ENCODE peak calls at places on chromosomes 12 and 14, in six cellular contexts. One of them, this sample, is unnamed.

GRCh38 chr14:54762296-54762695 is 140.3 kb downstream of the GCH1 start:
- DNase-seq in fibroblast of pulmonary artery: peak
- DNase-seq in naive thymus-derived CD8-positive, alpha-beta T cell: no peak
- DNase-seq in left lung: no peak
- DNase-seq in kidney tubule cell: no peak
- DNase-seq in stimulated activated naive CD4-positive, alpha-beta T cell: no peak
- DNase-seq in this sample: no peak

GRCh38 chr14:104726600-104727451 is 2.8 kb downstream of the ADSS1 start:
- DNase-seq in left lung: no peak
- DNase-seq in fibroblast of pulmonary artery: no peak
- DNase-seq in naive thymus-derived CD8-positive, alpha-beta T cell: no peak
- DNase-seq in stimulated activated naive CD4-positive, alpha-beta T cell: no peak
- DNase-seq in kidney tubule cell: no peak
- DNase-seq in this sample: no peak

GRCh38 chr12:112191840-112192321 is 66.5 kb downstream of the TRAFD1 start:
- DNase-seq in kidney tubule cell: no peak
- DNase-seq in stimulated activated naive CD4-positive, alpha-beta T cell: no peak
- DNase-seq in naive thymus-derived CD8-positive, alpha-beta T cell: no peak
- DNase-seq in fibroblast of pulmonary artery: peak
- DNase-seq in left lung: no peak
- DNase-seq in this sample: no peak

GRCh38 chr14:100533647-100534485 is 53.4 kb downstream of the BEGAIN start:
- DNase-seq in naive thymus-derived CD8-positive, alpha-beta T cell: no peak
- DNase-seq in stimulated activated naive CD4-positive, alpha-beta T cell: no peak
- DNase-seq in kidney tubule cell: no peak
- DNase-seq in left lung: peak
- DNase-seq in fibroblast of pulmonary artery: no peak
- DNase-seq in this sample: peak

GRCh38 chr14:58750321-58751269 is 112.8 kb downstream of the DACT1 start:
- DNase-seq in naive thymus-derived CD8-positive, alpha-beta T cell: no peak
- DNase-seq in stimulated activated naive CD4-positive, alpha-beta T cell: no peak
- DNase-seq in fibroblast of pulmonary artery: no peak
- DNase-seq in left lung: no peak
- DNase-seq in kidney tubule cell: no peak
- DNase-seq in this sample: no peak

GRCh38 chr12:52440821-52441319 is 6.7 kb upstream of the KRT75 start:
- DNase-seq in kidney tubule cell: peak
- DNase-seq in fibroblast of pulmonary artery: peak
- DNase-seq in naive thymus-derived CD8-positive, alpha-beta T cell: no peak
- DNase-seq in left lung: no peak
- DNase-seq in stimulated activated naive CD4-positive, alpha-beta T cell: no peak
- DNase-seq in this sample: no peak

GRCh38 chr14:102086346-102086971 is 385 bp downstream of the HSP90AA1 start:
- DNase-seq in kidney tubule cell: peak
- DNase-seq in left lung: no peak
- DNase-seq in naive thymus-derived CD8-positive, alpha-beta T cell: peak
- DNase-seq in fibroblast of pulmonary artery: peak
- DNase-seq in stimulated activated naive CD4-positive, alpha-beta T cell: peak
- DNase-seq in this sample: peak

GRCh38 chr12:79822475-79822874 is 112.4 kb downstream of the PPP1R12A start:
- DNase-seq in stimulated activated naive CD4-positive, alpha-beta T cell: no peak
- DNase-seq in left lung: no peak
- DNase-seq in kidney tubule cell: no peak
- DNase-seq in naive thymus-derived CD8-positive, alpha-beta T cell: no peak
- DNase-seq in fibroblast of pulmonary artery: no peak
- DNase-seq in this sample: no peak

GRCh38 chr14:53956427-53957201 is at the start of gene BMP4:
- DNase-seq in naive thymus-derived CD8-positive, alpha-beta T cell: no peak
- DNase-seq in kidney tubule cell: peak
- DNase-seq in fibroblast of pulmonary artery: peak
- DNase-seq in stimulated activated naive CD4-positive, alpha-beta T cell: no peak
- DNase-seq in left lung: peak
- DNase-seq in this sample: no peak

GRCh38 chr14:89746135-89746534 is 208.4 kb downstream of the EFCAB11 start:
- DNase-seq in fibroblast of pulmonary artery: no peak
- DNase-seq in naive thymus-derived CD8-positive, alpha-beta T cell: no peak
- DNase-seq in kidney tubule cell: no peak
- DNase-seq in left lung: no peak
- DNase-seq in stimulated activated naive CD4-positive, alpha-beta T cell: no peak
- DNase-seq in this sample: no peak

GRCh38 chr14:21825147-21825743 is 151.6 kb upstream of the OR4E1 start:
- DNase-seq in stimulated activated naive CD4-positive, alpha-beta T cell: no peak
- DNase-seq in kidney tubule cell: peak
- DNase-seq in left lung: no peak
- DNase-seq in fibroblast of pulmonary artery: peak
- DNase-seq in naive thymus-derived CD8-positive, alpha-beta T cell: peak
- DNase-seq in this sample: no peak

GRCh38 chr14:82445810-82446575 is 912.3 kb upstream of the SEL1L start:
- DNase-seq in stimulated activated naive CD4-positive, alpha-beta T cell: no peak
- DNase-seq in kidney tubule cell: no peak
- DNase-seq in left lung: no peak
- DNase-seq in naive thymus-derived CD8-positive, alpha-beta T cell: no peak
- DNase-seq in fibroblast of pulmonary artery: no peak
- DNase-seq in this sample: no peak

GRCh38 chr12:53122961-53123468 is 19.7 kb downstream of the SOAT2 start:
- DNase-seq in naive thymus-derived CD8-positive, alpha-beta T cell: no peak
- DNase-seq in kidney tubule cell: peak
- DNase-seq in stimulated activated naive CD4-positive, alpha-beta T cell: no peak
- DNase-seq in fibroblast of pulmonary artery: peak
- DNase-seq in left lung: peak
- DNase-seq in this sample: no peak

GRCh38 chr14:64773046-64773445 is 68.8 kb downstream of the PLEKHG3 start:
- DNase-seq in stimulated activated naive CD4-positive, alpha-beta T cell: no peak
- DNase-seq in kidney tubule cell: no peak
- DNase-seq in left lung: no peak
- DNase-seq in fibroblast of pulmonary artery: no peak
- DNase-seq in naive thymus-derived CD8-positive, alpha-beta T cell: no peak
- DNase-seq in this sample: no peak

GRCh38 chr12:67193705-67194104 is 75.5 kb upstream of the CAND1 start:
- DNase-seq in kidney tubule cell: peak
- DNase-seq in fibroblast of pulmonary artery: peak
- DNase-seq in naive thymus-derived CD8-positive, alpha-beta T cell: no peak
- DNase-seq in left lung: no peak
- DNase-seq in stimulated activated naive CD4-positive, alpha-beta T cell: no peak
- DNase-seq in this sample: no peak

GRCh38 chr14:75404843-75405242 is 23.0 kb upstream of the JDP2 start:
- DNase-seq in stimulated activated naive CD4-positive, alpha-beta T cell: no peak
- DNase-seq in left lung: no peak
- DNase-seq in kidney tubule cell: no peak
- DNase-seq in naive thymus-derived CD8-positive, alpha-beta T cell: no peak
- DNase-seq in fibroblast of pulmonary artery: no peak
- DNase-seq in this sample: no peak

GRCh38 chr14:76006253-76006652 is 20.7 kb downstream of the IFT43 start:
- DNase-seq in kidney tubule cell: no peak
- DNase-seq in left lung: no peak
- DNase-seq in stimulated activated naive CD4-positive, alpha-beta T cell: no peak
- DNase-seq in naive thymus-derived CD8-positive, alpha-beta T cell: no peak
- DNase-seq in fibroblast of pulmonary artery: no peak
- DNase-seq in this sample: no peak

GRCh38 chr14:49770212-49770817 is 2.4 kb downstream of the KLHDC2 start:
- DNase-seq in naive thymus-derived CD8-positive, alpha-beta T cell: no peak
- DNase-seq in kidney tubule cell: peak
- DNase-seq in left lung: no peak
- DNase-seq in stimulated activated naive CD4-positive, alpha-beta T cell: no peak
- DNase-seq in fibroblast of pulmonary artery: no peak
- DNase-seq in this sample: no peak

GRCh38 chr12:54025507-54026393 is 2.5 kb upstream of the HOXC6 start:
- DNase-seq in naive thymus-derived CD8-positive, alpha-beta T cell: no peak
- DNase-seq in left lung: no peak
- DNase-seq in stimulated activated naive CD4-positive, alpha-beta T cell: no peak
- DNase-seq in kidney tubule cell: no peak
- DNase-seq in fibroblast of pulmonary artery: no peak
- DNase-seq in this sample: no peak

GRCh38 chr12:104354167-104354867 is 50.8 kb downstream of the EID3 start:
- DNase-seq in left lung: no peak
- DNase-seq in kidney tubule cell: no peak
- DNase-seq in fibroblast of pulmonary artery: no peak
- DNase-seq in naive thymus-derived CD8-positive, alpha-beta T cell: no peak
- DNase-seq in stimulated activated naive CD4-positive, alpha-beta T cell: no peak
- DNase-seq in this sample: no peak

GRCh38 chr12:38417101-38417500 is 100.5 kb downstream of the ALG10B start:
- DNase-seq in kidney tubule cell: peak
- DNase-seq in left lung: no peak
- DNase-seq in stimulated activated naive CD4-positive, alpha-beta T cell: no peak
- DNase-seq in fibroblast of pulmonary artery: no peak
- DNase-seq in naive thymus-derived CD8-positive, alpha-beta T cell: no peak
- DNase-seq in this sample: no peak

GRCh38 chr12:123873795-123874194 is 98.8 kb downstream of the CCDC92 start:
- DNase-seq in kidney tubule cell: no peak
- DNase-seq in naive thymus-derived CD8-positive, alpha-beta T cell: no peak
- DNase-seq in left lung: no peak
- DNase-seq in stimulated activated naive CD4-positive, alpha-beta T cell: no peak
- DNase-seq in fibroblast of pulmonary artery: no peak
- DNase-seq in this sample: no peak

GRCh38 chr12:101803978-101804377 is 26.8 kb downstream of the GNPTAB start:
- DNase-seq in stimulated activated naive CD4-positive, alpha-beta T cell: no peak
- DNase-seq in fibroblast of pulmonary artery: no peak
- DNase-seq in naive thymus-derived CD8-positive, alpha-beta T cell: no peak
- DNase-seq in left lung: no peak
- DNase-seq in kidney tubule cell: no peak
- DNase-seq in this sample: no peak

GRCh38 chr12:77131977-77132490 is 66.7 kb upstream of the E2F7 start:
- DNase-seq in kidney tubule cell: no peak
- DNase-seq in stimulated activated naive CD4-positive, alpha-beta T cell: no peak
- DNase-seq in naive thymus-derived CD8-positive, alpha-beta T cell: no peak
- DNase-seq in fibroblast of pulmonary artery: no peak
- DNase-seq in left lung: no peak
- DNase-seq in this sample: no peak

GRCh38 chr12:117685115-117685926 is 283.5 kb downstream of the KSR2 start:
- DNase-seq in left lung: no peak
- DNase-seq in naive thymus-derived CD8-positive, alpha-beta T cell: no peak
- DNase-seq in stimulated activated naive CD4-positive, alpha-beta T cell: no peak
- DNase-seq in kidney tubule cell: peak
- DNase-seq in fibroblast of pulmonary artery: no peak
- DNase-seq in this sample: no peak

GRCh38 chr12:110269622-110270124 is 11.4 kb upstream of the ATP2A2 start:
- DNase-seq in left lung: no peak
- DNase-seq in stimulated activated naive CD4-positive, alpha-beta T cell: no peak
- DNase-seq in kidney tubule cell: peak
- DNase-seq in fibroblast of pulmonary artery: peak
- DNase-seq in naive thymus-derived CD8-positive, alpha-beta T cell: no peak
- DNase-seq in this sample: no peak

This sample was measured in B cell.